ENCODE peak calls at places on chromosome 16, in six cellular contexts. Q, M, L, B, P and R are unnamed samples.

GRCh38 chr16:72783716-72784320 is 264.1 kb downstream of the ZFHX3 start:
- DNase-seq in Q (no peak), L (no peak), P (no peak), B (peak; percentile 5), M (peak; percentile 65), R (no peak)

GRCh38 chr16:31568577-31569359 is 41.1 kb downstream of the AHSP start:
- DNase-seq in P (no peak), L (peak; percentile 10), M (no peak), B (no peak), Q (peak; percentile 20), R (no peak)

GRCh38 chr16:72537684-72538083 is 365.7 kb upstream of the PMFBP1 start:
- DNase-seq in P (no peak), Q (peak; percentile 23), M (no peak), B (no peak), L (no peak), R (no peak)

GRCh38 chr16:11101695-11102522 is 154.1 kb downstream of the SOCS1 start:
- DNase-seq in L (no peak), Q (no peak), B (no peak), M (peak; percentile 70), P (peak; percentile 50), R (no peak)

GRCh38 chr16:15607700-15608396 is 35.1 kb downstream of the MARF1 start:
- DNase-seq in L (no peak), M (peak; percentile 67), Q (no peak), P (no peak), B (no peak), R (no peak)

GRCh38 chr16:87948119-87948545 is 3.1 kb upstream of the BANP start:
- DNase-seq in P (no peak), L (no peak), Q (no peak), B (no peak), M (peak; percentile 63), R (no peak)

GRCh38 chr16:50771366-50771765 is 29.5 kb downstream of the CYLD start:
- DNase-seq in L (no peak), Q (no peak), B (no peak), M (no peak), P (no peak), R (no peak)

GRCh38 chr16:57029161-57030160 is 40.1 kb downstream of the NLRC5 start:
- DNase-seq in L (no peak), Q (no peak), B (no peak), M (no peak), P (no peak), R (no peak)

GRCh38 chr16:24253192-24253591 is 2.9 kb upstream of the CACNG3 start:
- DNase-seq in P (peak; percentile 73), L (peak; percentile 33), M (peak; percentile 47), Q (peak; percentile 68), B (no peak), R (peak; percentile 34)

GRCh38 chr16:86984975-86985655 is 332.1 kb downstream of the C16orf95 start:
- DNase-seq in B (no peak), P (no peak), L (no peak), M (no peak), Q (no peak), R (no peak)

GRCh38 chr16:16029431-16030011 is 80.1 kb downstream of the ABCC1 start:
- DNase-seq in Q (no peak), B (no peak), M (no peak), P (no peak), L (no peak), R (no peak)

GRCh38 chr16:50301626-50302471 is 35.5 kb downstream of the ADCY7 start:
- DNase-seq in B (no peak), M (no peak), Q (peak; percentile 27), L (no peak), P (no peak), R (no peak)

GRCh38 chr16:88430185-88430523 is 22.9 kb upstream of the ZFPM1 start:
- DNase-seq in M (no peak), P (no peak), B (no peak), Q (no peak), L (no peak), R (no peak)

GRCh38 chr16:12868788-12869187 is 32.6 kb upstream of the SHISA9 start:
- DNase-seq in L (no peak), M (no peak), Q (no peak), B (no peak), P (no peak), R (no peak)

GRCh38 chr16:19771796-19772195 is 53.7 kb downstream of the IQCK start:
- DNase-seq in M (no peak), B (no peak), P (no peak), Q (no peak), L (no peak), R (no peak)

GRCh38 chr16:77273-77806 is 685 bp upstream of the MPG start:
- DNase-seq in M (peak; percentile 29), Q (peak; percentile 86), P (no peak), B (no peak), L (no peak), R (no peak)

GRCh38 chr16:50185005-50185505 is 31.9 kb downstream of the TENT4B start:
- DNase-seq in P (no peak), L (no peak), M (peak; percentile 87), B (no peak), Q (no peak), R (no peak)

GRCh38 chr16:783404-784161 is 4.6 kb downstream of the RPUSD1 start:
- DNase-seq in B (no peak), P (peak; percentile 78), Q (no peak), M (no peak), L (no peak), R (no peak)

GRCh38 chr16:3971261-3971660 is 90.7 kb upstream of the CREBBP start:
- DNase-seq in Q (no peak), B (peak; percentile 1), L (no peak), M (no peak), P (no peak), R (no peak)

GRCh38 chr16:74775255-74775654 is 635 bp upstream of the FA2H start:
- DNase-seq in L (no peak), P (no peak), Q (no peak), M (no peak), B (no peak), R (no peak)

GRCh38 chr16:58466396-58466795 is 33.5 kb upstream of the NDRG4 start:
- DNase-seq in P (no peak), M (no peak), Q (no peak), L (no peak), B (no peak), R (no peak)

GRCh38 chr16:85239239-85239638 is 127.0 kb upstream of the CIBAR2 start:
- DNase-seq in B (no peak), P (no peak), Q (no peak), L (no peak), M (no peak), R (no peak)

GRCh38 chr16:85239871-85240270 is 127.6 kb upstream of the CIBAR2 start:
- DNase-seq in B (no peak), P (no peak), L (no peak), Q (no peak), M (no peak), R (no peak)

GRCh38 chr16:85237817-85238216 is 125.5 kb upstream of the CIBAR2 start:
- DNase-seq in Q (no peak), B (no peak), L (no peak), M (no peak), P (no peak), R (no peak)

GRCh38 chr16:85235988-85236831 is 123.9 kb upstream of the CIBAR2 start:
- DNase-seq in Q (no peak), M (no peak), B (no peak), L (no peak), P (no peak), R (no peak)

DNA sequence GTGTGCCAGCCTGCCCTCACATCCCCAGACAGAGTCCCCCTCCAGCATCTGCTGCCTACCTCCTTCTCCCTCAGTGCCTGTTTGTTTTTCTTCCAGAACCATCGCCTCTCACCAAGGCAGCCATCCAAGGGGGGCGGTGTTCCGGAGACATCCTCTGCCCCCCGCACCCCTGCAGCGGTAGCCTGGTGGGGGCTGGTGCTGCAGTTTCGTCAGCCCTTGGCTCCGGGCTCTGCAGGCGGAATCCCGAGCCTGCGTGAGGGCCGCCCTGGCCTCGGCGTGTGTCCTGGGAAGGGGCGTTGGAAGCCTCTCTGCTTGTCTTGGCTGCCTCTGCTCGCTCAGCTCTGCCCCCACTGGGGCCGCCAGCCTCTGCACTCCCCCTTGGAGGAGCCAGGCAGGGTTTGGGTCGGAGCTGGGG is 126.0 kb upstream of the CIBAR2 start:
- DNase-seq in L (no peak), P (no peak), Q (peak; percentile 72), M (no peak), B (no peak), R (no peak)
- H3K79me2 ChIP-seq in L (peaks cover 5% of the 10 kb centered on the region), P (peaks cover 8% of the 10 kb centered on the region), Q (peaks cover 9% of the 10 kb centered on the region), M (no peaks in the 10 kb centered on the region), B (no peaks in the 10 kb centered on the region), R (peaks cover 4% of the 10 kb centered on the region)

DNA sequence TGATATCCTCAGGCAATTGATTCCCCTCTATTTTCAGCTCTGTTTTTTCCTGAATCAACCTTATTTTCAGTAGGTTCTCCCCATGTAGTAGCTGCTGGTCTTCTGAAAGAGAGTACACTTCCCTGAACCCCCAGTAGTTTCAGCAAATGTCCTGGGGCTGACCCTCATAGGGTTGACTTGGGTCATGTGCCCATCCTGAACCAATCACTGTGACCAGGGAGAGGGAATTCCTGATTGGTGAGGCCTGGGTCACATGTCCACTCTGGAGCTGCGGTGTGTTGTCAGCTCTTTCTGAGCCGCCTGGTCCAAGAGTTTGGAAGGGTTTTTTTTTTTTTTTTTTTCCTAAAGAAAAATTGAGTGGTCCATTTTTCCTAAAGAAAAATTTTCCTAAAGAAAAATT is 8.3 kb upstream of the ZKSCAN2 start:
- DNase-seq in Q (no peak), P (no peak), M (no peak), B (no peak), L (no peak), R (no peak)
- TF ChIP-seq SIN3A in Q (no peak), P (no peak), M (no peak), B (no peak), L (no peak), R (no peak)

GRCh38 chr16:51971184-51971583 is 575.8 kb downstream of the TOX3 start:
- DNase-seq in B (no peak), P (no peak), L (no peak), M (no peak), Q (peak; percentile 68), R (no peak)
- H3K79me2 ChIP-seq in B (no peaks in the 10 kb centered on the region), P (no peaks in the 10 kb centered on the region), L (no peaks in the 10 kb centered on the region), M (no peaks in the 10 kb centered on the region), Q (no peaks in the 10 kb centered on the region), R (no peaks in the 10 kb centered on the region)

GRCh38 chr16:9852003-9852402 is 330.2 kb downstream of the GRIN2A start:
- DNase-seq in M (no peak), P (no peak), L (no peak), B (no peak), Q (no peak), R (no peak)

GRCh38 chr16:9849697-9850245 is 332.5 kb downstream of the GRIN2A start:
- DNase-seq in L (no peak), M (no peak), Q (no peak), B (no peak), P (no peak), R (no peak)

GRCh38 chr16:9850716-9851115 is 331.5 kb downstream of the GRIN2A start:
- DNase-seq in P (no peak), Q (no peak), M (no peak), B (no peak), L (no peak), R (no peak)

GRCh38 chr16:9859706-9860105 is 322.5 kb downstream of the GRIN2A start:
- DNase-seq in B (no peak), M (no peak), Q (no peak), L (no peak), P (no peak), R (no peak)

DNA sequence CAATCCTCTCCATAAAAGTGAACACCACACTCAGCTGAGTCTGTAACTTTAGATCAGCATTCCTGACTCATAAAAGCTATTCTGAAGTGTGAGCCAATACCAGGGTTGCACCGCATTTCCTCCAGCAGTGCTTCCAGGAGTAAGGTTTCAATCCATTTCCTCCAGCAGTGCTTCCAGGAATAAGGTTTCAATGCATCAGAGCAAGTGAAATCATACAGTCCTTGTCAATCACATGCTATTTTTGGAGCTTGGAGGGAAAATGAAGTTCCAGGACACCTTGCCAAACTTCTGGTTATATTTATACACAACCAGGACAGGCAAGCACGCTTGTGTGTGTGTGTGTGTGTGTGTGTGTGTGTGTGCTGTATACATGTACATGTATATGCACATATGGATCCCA is 327.6 kb downstream of the GRIN2A start:
- DNase-seq in Q (no peak), M (no peak), B (no peak), L (no peak), P (no peak), R (no peak)
- TF ChIP-seq SIN3A in Q (no peak), M (no peak), B (no peak), L (no peak), P (no peak), R (no peak)